ENCODE peak calls at places on chromosomes 12 and 14, in four cellular contexts. A, O, Y and Q are unnamed samples.

GRCh38 chr14:105476937-105477658 is 2.5 kb downstream of the CRIP2 start:
- DNase-seq in A (no peak), O (no peak), Y (peak), Q (no peak)

GRCh38 chr12:102438823-102439205 is 41.5 kb downstream of the IGF1 start:
- DNase-seq in A (no peak), O (no peak), Y (no peak), Q (no peak)

GRCh38 chr12:6067152-6067916 is 57.1 kb downstream of the VWF start:
- DNase-seq in A (no peak), O (no peak), Y (no peak), Q (peak)

GRCh38 chr14:95664046-95664445 is 22.2 kb upstream of the TCL1B start:
- DNase-seq in A (no peak), O (no peak), Y (peak), Q (no peak)

GRCh38 chr14:92384461-92385133 is 61.6 kb downstream of the SLC24A4 start:
- DNase-seq in A (no peak), O (no peak), Y (no peak), Q (no peak)

GRCh38 chr12:11026118-11026517 is 3.7 kb upstream of the TAS2R19 start:
- DNase-seq in A (no peak), O (no peak), Y (no peak), Q (no peak)

GRCh38 chr12:58190624-58191023 is 249.3 kb downstream of the ATP23 start:
- DNase-seq in A (no peak), O (no peak), Y (no peak), Q (no peak)

GRCh38 chr12:93773122-93773871 is 96.1 kb downstream of the CRADD start:
- DNase-seq in A (peak), O (no peak), Y (no peak), Q (no peak)

GRCh38 chr14:105203701-105204100 is 22.6 kb upstream of the NUDT14 start:
- DNase-seq in A (no peak), O (no peak), Y (no peak), Q (no peak)

GRCh38 chr12:29762637-29763300 is 21.0 kb downstream of the TMTC1 start:
- DNase-seq in A (no peak), O (no peak), Y (no peak), Q (no peak)

GRCh38 chr12:102438047-102438822 is 42.1 kb downstream of the IGF1 start:
- DNase-seq in A (no peak), O (no peak), Y (no peak), Q (no peak)

GRCh38 chr14:105851716-105852377 is 325.5 kb downstream of the TMEM121 start:
- DNase-seq in A (no peak), O (no peak), Y (no peak), Q (peak)

GRCh38 chr12:91913651-91914050 is 232.0 kb downstream of the BTG1 start:
- DNase-seq in A (no peak), O (no peak), Y (no peak), Q (no peak)

GRCh38 chr14:84006643-84007137 is 1523.3 kb upstream of the FLRT2 start:
- DNase-seq in A (no peak), O (no peak), Y (peak), Q (peak)

GRCh38 chr12:9750276-9751203 is 10.2 kb downstream of the CD69 start:
- DNase-seq in A (peak), O (peak), Y (no peak), Q (no peak)

GRCh38 chr14:54483073-54483745 is 5.6 kb downstream of the GMFB start:
- DNase-seq in A (no peak), O (no peak), Y (no peak), Q (no peak)